ENCODE peak calls at places on chromosomes 13 and 19, in five cellular contexts. One of them, this sample, is unnamed.

GRCh38 chr13:107301724-107302374 is 733.9 kb upstream of the ARGLU1 start:
- DNase-seq in activated CD4-positive, alpha-beta T cell treated with anti-CD3 and anti-CD28 coated beads, Interleukin-2, amount 10 ng/mL, durations not matched to agents 7 days and 5 days: no peak
- DNase-seq in NB4: peak
- DNase-seq in neural crest cell: no peak
- DNase-seq in AG09309: no peak
- DNase-seq in this sample: no peak

GRCh38 chr13:98517576-98518310 is 59.2 kb downstream of the STK24 start:
- DNase-seq in activated CD4-positive, alpha-beta T cell treated with anti-CD3 and anti-CD28 coated beads, Interleukin-2, amount 10 ng/mL, durations not matched to agents 7 days and 5 days: peak
- DNase-seq in NB4: no peak
- DNase-seq in neural crest cell: no peak
- DNase-seq in AG09309: no peak
- DNase-seq in this sample: no peak

GRCh38 chr13:112605531-112605990 is 17.6 kb upstream of the TUBGCP3 start:
- DNase-seq in activated CD4-positive, alpha-beta T cell treated with anti-CD3 and anti-CD28 coated beads, Interleukin-2, amount 10 ng/mL, durations not matched to agents 7 days and 5 days: no peak
- DNase-seq in NB4: no peak
- DNase-seq in neural crest cell: no peak
- DNase-seq in AG09309: no peak
- DNase-seq in this sample: peak

GRCh38 chr13:91805605-91806004 is 407.2 kb downstream of the GPC5 start:
- DNase-seq in activated CD4-positive, alpha-beta T cell treated with anti-CD3 and anti-CD28 coated beads, Interleukin-2, amount 10 ng/mL, durations not matched to agents 7 days and 5 days: no peak
- DNase-seq in NB4: peak
- DNase-seq in neural crest cell: no peak
- DNase-seq in AG09309: no peak
- DNase-seq in this sample: no peak

GRCh38 chr19:41587101-41587837 is 11.3 kb downstream of the CEACAM21 start:
- DNase-seq in activated CD4-positive, alpha-beta T cell treated with anti-CD3 and anti-CD28 coated beads, Interleukin-2, amount 10 ng/mL, durations not matched to agents 7 days and 5 days: no peak
- DNase-seq in NB4: no peak
- DNase-seq in neural crest cell: no peak
- DNase-seq in AG09309: no peak
- DNase-seq in this sample: no peak

GRCh38 chr13:32081591-32081990 is 50.0 kb downstream of the FRY start:
- DNase-seq in activated CD4-positive, alpha-beta T cell treated with anti-CD3 and anti-CD28 coated beads, Interleukin-2, amount 10 ng/mL, durations not matched to agents 7 days and 5 days: no peak
- DNase-seq in NB4: peak
- DNase-seq in neural crest cell: no peak
- DNase-seq in AG09309: no peak
- DNase-seq in this sample: no peak

GRCh38 chr19:48674921-48675824 is 2.4 kb upstream of the NTN5 start:
- DNase-seq in activated CD4-positive, alpha-beta T cell treated with anti-CD3 and anti-CD28 coated beads, Interleukin-2, amount 10 ng/mL, durations not matched to agents 7 days and 5 days: peak
- DNase-seq in NB4: peak
- DNase-seq in neural crest cell: peak
- DNase-seq in AG09309: no peak
- DNase-seq in this sample: peak

GRCh38 chr19:35416331-35416730 is 31.7 kb upstream of the FFAR2 start:
- DNase-seq in activated CD4-positive, alpha-beta T cell treated with anti-CD3 and anti-CD28 coated beads, Interleukin-2, amount 10 ng/mL, durations not matched to agents 7 days and 5 days: no peak
- DNase-seq in NB4: no peak
- DNase-seq in neural crest cell: no peak
- DNase-seq in AG09309: no peak
- DNase-seq in this sample: no peak

GRCh38 chr13:24161010-24161775 is 673 bp downstream of the SPATA13 start:
- DNase-seq in activated CD4-positive, alpha-beta T cell treated with anti-CD3 and anti-CD28 coated beads, Interleukin-2, amount 10 ng/mL, durations not matched to agents 7 days and 5 days: peak
- DNase-seq in NB4: peak
- DNase-seq in neural crest cell: no peak
- DNase-seq in AG09309: no peak
- DNase-seq in this sample: peak

GRCh38 chr19:35901854-35902661 is at the start of gene HCST:
- DNase-seq in activated CD4-positive, alpha-beta T cell treated with anti-CD3 and anti-CD28 coated beads, Interleukin-2, amount 10 ng/mL, durations not matched to agents 7 days and 5 days: peak
- DNase-seq in NB4: peak
- DNase-seq in neural crest cell: no peak
- DNase-seq in AG09309: no peak
- DNase-seq in this sample: peak

GRCh38 chr13:42549555-42549941 is 24.4 kb upstream of the TNFSF11 start:
- DNase-seq in activated CD4-positive, alpha-beta T cell treated with anti-CD3 and anti-CD28 coated beads, Interleukin-2, amount 10 ng/mL, durations not matched to agents 7 days and 5 days: no peak
- DNase-seq in NB4: no peak
- DNase-seq in neural crest cell: no peak
- DNase-seq in AG09309: no peak
- DNase-seq in this sample: no peak

GRCh38 chr19:44770550-44771257 is 7.0 kb upstream of the CBLC start:
- DNase-seq in activated CD4-positive, alpha-beta T cell treated with anti-CD3 and anti-CD28 coated beads, Interleukin-2, amount 10 ng/mL, durations not matched to agents 7 days and 5 days: peak
- DNase-seq in NB4: peak
- DNase-seq in neural crest cell: peak
- DNase-seq in AG09309: peak
- DNase-seq in this sample: peak

GRCh38 chr19:2327773-2328400 is 499 bp downstream of the LSM7 start:
- DNase-seq in activated CD4-positive, alpha-beta T cell treated with anti-CD3 and anti-CD28 coated beads, Interleukin-2, amount 10 ng/mL, durations not matched to agents 7 days and 5 days: peak
- DNase-seq in NB4: peak
- DNase-seq in neural crest cell: no peak
- DNase-seq in AG09309: peak
- DNase-seq in this sample: peak

GRCh38 chr13:99626461-99627082 is 125.3 kb downstream of the TM9SF2 start:
- DNase-seq in activated CD4-positive, alpha-beta T cell treated with anti-CD3 and anti-CD28 coated beads, Interleukin-2, amount 10 ng/mL, durations not matched to agents 7 days and 5 days: no peak
- DNase-seq in NB4: no peak
- DNase-seq in neural crest cell: no peak
- DNase-seq in AG09309: peak
- DNase-seq in this sample: no peak

GRCh38 chr19:1041835-1042685 is 2.2 kb downstream of the ABCA7 start:
- DNase-seq in activated CD4-positive, alpha-beta T cell treated with anti-CD3 and anti-CD28 coated beads, Interleukin-2, amount 10 ng/mL, durations not matched to agents 7 days and 5 days: no peak
- DNase-seq in NB4: no peak
- DNase-seq in neural crest cell: no peak
- DNase-seq in AG09309: no peak
- DNase-seq in this sample: no peak

GRCh38 chr19:13784731-13785452 is 10.4 kb upstream of the ZSWIM4 start:
- DNase-seq in activated CD4-positive, alpha-beta T cell treated with anti-CD3 and anti-CD28 coated beads, Interleukin-2, amount 10 ng/mL, durations not matched to agents 7 days and 5 days: peak
- DNase-seq in NB4: peak
- DNase-seq in neural crest cell: peak
- DNase-seq in AG09309: no peak
- DNase-seq in this sample: peak

GRCh38 chr13:25733061-25733491 is 318.7 kb downstream of the SHISA2 start:
- DNase-seq in activated CD4-positive, alpha-beta T cell treated with anti-CD3 and anti-CD28 coated beads, Interleukin-2, amount 10 ng/mL, durations not matched to agents 7 days and 5 days: no peak
- DNase-seq in NB4: no peak
- DNase-seq in neural crest cell: no peak
- DNase-seq in AG09309: no peak
- DNase-seq in this sample: no peak

GRCh38 chr19:54882758-54883157 is 8.7 kb downstream of the FCAR start:
- DNase-seq in activated CD4-positive, alpha-beta T cell treated with anti-CD3 and anti-CD28 coated beads, Interleukin-2, amount 10 ng/mL, durations not matched to agents 7 days and 5 days: peak
- DNase-seq in NB4: peak
- DNase-seq in neural crest cell: no peak
- DNase-seq in AG09309: no peak
- DNase-seq in this sample: no peak

GRCh38 chr13:64186503-64186902 is 2770.9 kb upstream of the PCDH20 start:
- DNase-seq in activated CD4-positive, alpha-beta T cell treated with anti-CD3 and anti-CD28 coated beads, Interleukin-2, amount 10 ng/mL, durations not matched to agents 7 days and 5 days: no peak
- DNase-seq in NB4: no peak
- DNase-seq in neural crest cell: no peak
- DNase-seq in AG09309: no peak
- DNase-seq in this sample: no peak

GRCh38 chr19:1823539-1824251 is 11.6 kb upstream of the ATP8B3 start:
- DNase-seq in activated CD4-positive, alpha-beta T cell treated with anti-CD3 and anti-CD28 coated beads, Interleukin-2, amount 10 ng/mL, durations not matched to agents 7 days and 5 days: no peak
- DNase-seq in NB4: no peak
- DNase-seq in neural crest cell: no peak
- DNase-seq in AG09309: no peak
- DNase-seq in this sample: no peak

GRCh38 chr19:22144394-22144793 is 52.4 kb downstream of the ZNF676 start:
- DNase-seq in activated CD4-positive, alpha-beta T cell treated with anti-CD3 and anti-CD28 coated beads, Interleukin-2, amount 10 ng/mL, durations not matched to agents 7 days and 5 days: no peak
- DNase-seq in NB4: peak
- DNase-seq in neural crest cell: no peak
- DNase-seq in AG09309: no peak
- DNase-seq in this sample: no peak